ENCODE peak calls at places on chromosomes 4 and X, in five cellular contexts. One of them, this sample, is unnamed.
A peak's percentile ranks its signal among the peaks of the same experiment; 100 is the strongest.

GRCh38 chr4:112297495-112297894 is 326 bp downstream of the ALPK1 start:
- DNase-seq in lower lobe of right lung: no peak
- DNase-seq in left ventricle myocardium inferior: no peak
- DNase-seq in uterus: no peak
- DNase-seq in astrocyte: no peak
- DNase-seq in this sample: no peak

GRCh38 chrX:24215282-24215681 is 65.8 kb downstream of the ZFX start:
- DNase-seq in lower lobe of right lung: no peak
- DNase-seq in left ventricle myocardium inferior: no peak
- DNase-seq in astrocyte: no peak
- DNase-seq in uterus: no peak
- DNase-seq in this sample: no peak

GRCh38 chrX:117860517-117860916 is 256.1 kb downstream of the KLHL13 start:
- DNase-seq in lower lobe of right lung: no peak
- DNase-seq in astrocyte: no peak
- DNase-seq in uterus: no peak
- DNase-seq in left ventricle myocardium inferior: no peak
- DNase-seq in this sample: no peak

GRCh38 chrX:120677017-120677652 is 47.3 kb upstream of the C1GALT1C1 start:
- DNase-seq in uterus: no peak
- DNase-seq in left ventricle myocardium inferior: no peak
- DNase-seq in astrocyte: no peak
- DNase-seq in lower lobe of right lung: no peak
- DNase-seq in this sample: no peak

GRCh38 chr4:108036252-108036651 is 46.6 kb downstream of the HADH start:
- DNase-seq in lower lobe of right lung: no peak
- DNase-seq in left ventricle myocardium inferior: no peak
- DNase-seq in astrocyte: no peak
- DNase-seq in uterus: no peak
- DNase-seq in this sample: peak; percentile 30

GRCh38 chr4:185424905-185425599 is 712 bp downstream of the UFSP2 start:
- DNase-seq in left ventricle myocardium inferior: no peak
- DNase-seq in lower lobe of right lung: no peak
- DNase-seq in astrocyte: peak; percentile 3
- DNase-seq in uterus: no peak
- DNase-seq in this sample: no peak

GRCh38 chr4:88177981-88178632 is 19.7 kb upstream of the ABCG2 start:
- DNase-seq in astrocyte: peak; percentile 87
- DNase-seq in uterus: no peak
- DNase-seq in lower lobe of right lung: peak; percentile 60
- DNase-seq in left ventricle myocardium inferior: no peak
- DNase-seq in this sample: no peak

GRCh38 chr4:28229092-28229491 is 1368.5 kb downstream of the STIM2 start:
- DNase-seq in uterus: no peak
- DNase-seq in astrocyte: peak; percentile 22
- DNase-seq in left ventricle myocardium inferior: no peak
- DNase-seq in lower lobe of right lung: no peak
- DNase-seq in this sample: no peak

GRCh38 chrX:93177930-93178329 is 495.4 kb downstream of the NAP1L3 start:
- DNase-seq in uterus: no peak
- DNase-seq in astrocyte: no peak
- DNase-seq in left ventricle myocardium inferior: no peak
- DNase-seq in lower lobe of right lung: no peak
- DNase-seq in this sample: no peak

GRCh38 chrX:11341274-11342256 is 48.4 kb downstream of the AMELX start:
- DNase-seq in astrocyte: peak; percentile 79
- DNase-seq in lower lobe of right lung: peak; percentile 63
- DNase-seq in uterus: peak; percentile 75
- DNase-seq in left ventricle myocardium inferior: peak; percentile 48
- DNase-seq in this sample: peak; percentile 24

GRCh38 chr4:168825975-168826374 is 184.1 kb downstream of the CBR4 start:
- DNase-seq in astrocyte: no peak
- DNase-seq in uterus: no peak
- DNase-seq in lower lobe of right lung: no peak
- DNase-seq in left ventricle myocardium inferior: no peak
- DNase-seq in this sample: no peak

GRCh38 chrX:150155396-150156048 is 207.6 kb upstream of the MAMLD1 start:
- DNase-seq in astrocyte: peak; percentile 40
- DNase-seq in uterus: no peak
- DNase-seq in lower lobe of right lung: no peak
- DNase-seq in left ventricle myocardium inferior: peak; percentile 24
- DNase-seq in this sample: no peak

GRCh38 chr4:142567620-142568451 is 278.3 kb downstream of the INPP4B start:
- DNase-seq in lower lobe of right lung: no peak
- DNase-seq in astrocyte: peak; percentile 64
- DNase-seq in left ventricle myocardium inferior: no peak
- DNase-seq in uterus: no peak
- DNase-seq in this sample: no peak

GRCh38 chr4:140099993-140100392 is 54.0 kb downstream of the MAML3 start:
- DNase-seq in astrocyte: no peak
- DNase-seq in lower lobe of right lung: peak; percentile 55
- DNase-seq in uterus: no peak
- DNase-seq in left ventricle myocardium inferior: peak; percentile 42
- DNase-seq in this sample: peak; percentile 16

GRCh38 chr4:94595880-94596483 is 144.2 kb downstream of the PDLIM5 start:
- DNase-seq in left ventricle myocardium inferior: no peak
- DNase-seq in astrocyte: peak; percentile 47
- DNase-seq in uterus: no peak
- DNase-seq in lower lobe of right lung: no peak
- DNase-seq in this sample: no peak

GRCh38 chr4:81360722-81361121 is 111.0 kb downstream of the RASGEF1B start:
- DNase-seq in lower lobe of right lung: no peak
- DNase-seq in uterus: no peak
- DNase-seq in left ventricle myocardium inferior: no peak
- DNase-seq in astrocyte: no peak
- DNase-seq in this sample: no peak

GRCh38 chrX:67724359-67725110 is 180.7 kb downstream of the AR start:
- DNase-seq in lower lobe of right lung: no peak
- DNase-seq in astrocyte: no peak
- DNase-seq in uterus: no peak
- DNase-seq in left ventricle myocardium inferior: no peak
- DNase-seq in this sample: no peak

GRCh38 chrX:123408856-123409737 is 225.0 kb downstream of the GRIA3 start:
- DNase-seq in lower lobe of right lung: no peak
- DNase-seq in astrocyte: peak; percentile 87
- DNase-seq in uterus: no peak
- DNase-seq in left ventricle myocardium inferior: no peak
- DNase-seq in this sample: no peak

GRCh38 chr4:20618729-20619128 is 81.5 kb upstream of the PACRGL start:
- DNase-seq in lower lobe of right lung: no peak
- DNase-seq in astrocyte: no peak
- DNase-seq in left ventricle myocardium inferior: no peak
- DNase-seq in uterus: no peak
- DNase-seq in this sample: no peak

GRCh38 chrX:38649674-38650647 is 88.6 kb downstream of the TSPAN7 start:
- DNase-seq in left ventricle myocardium inferior: no peak
- DNase-seq in astrocyte: no peak
- DNase-seq in lower lobe of right lung: no peak
- DNase-seq in uterus: no peak
- DNase-seq in this sample: peak; percentile 75

GRCh38 chr4:154009191-154009590 is 220.3 kb upstream of the SFRP2 start:
- DNase-seq in left ventricle myocardium inferior: no peak
- DNase-seq in astrocyte: no peak
- DNase-seq in lower lobe of right lung: no peak
- DNase-seq in uterus: no peak
- DNase-seq in this sample: no peak

GRCh38 chrX:46788902-46789301 is 30.0 kb upstream of the SLC9A7 start:
- DNase-seq in left ventricle myocardium inferior: no peak
- DNase-seq in astrocyte: peak; percentile 81
- DNase-seq in lower lobe of right lung: no peak
- DNase-seq in uterus: no peak
- DNase-seq in this sample: no peak

GRCh38 chr4:147755567-147756295 is 23.8 kb downstream of the ARHGAP10 start:
- DNase-seq in uterus: no peak
- DNase-seq in lower lobe of right lung: no peak
- DNase-seq in left ventricle myocardium inferior: no peak
- DNase-seq in astrocyte: peak; percentile 89
- DNase-seq in this sample: no peak

DNA sequence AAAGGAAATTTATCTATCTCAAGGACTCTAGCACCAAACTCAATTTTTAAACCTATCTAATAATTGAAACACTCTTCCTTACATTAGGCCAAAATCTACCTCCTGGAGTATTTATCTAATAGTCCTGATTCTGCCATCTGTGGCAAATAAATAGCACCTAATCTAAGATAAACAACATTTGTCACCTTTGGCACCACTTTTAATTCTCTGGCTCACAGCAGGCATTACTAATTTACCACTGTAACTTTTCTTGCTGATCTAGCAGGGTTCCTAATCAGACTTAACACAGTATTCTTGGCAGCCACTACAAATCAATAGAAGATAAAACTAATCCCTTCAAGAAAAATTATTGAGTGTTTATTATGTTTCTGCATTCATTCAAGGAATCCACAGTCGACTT is 161.1 kb downstream of the KCTD8 start:
- DNase-seq in uterus: no peak
- DNase-seq in lower lobe of right lung: no peak
- DNase-seq in left ventricle myocardium inferior: no peak
- DNase-seq in astrocyte: no peak
- DNase-seq in this sample: no peak
- H3K27ac ChIP-seq in uterus: no peak overlapping the region
- H3K27ac ChIP-seq in lower lobe of right lung: no peak overlapping the region
- H3K27ac ChIP-seq in left ventricle myocardium inferior: no peak overlapping the region
- H3K27ac ChIP-seq in astrocyte: no peak overlapping the region
- H3K27ac ChIP-seq in this sample: no peak overlapping the region

GRCh38 chrX:144918936-144919335 is 328.4 kb upstream of the SPANXN1 start:
- DNase-seq in lower lobe of right lung: no peak
- DNase-seq in uterus: no peak
- DNase-seq in left ventricle myocardium inferior: no peak
- DNase-seq in astrocyte: no peak
- DNase-seq in this sample: no peak
- H3K9me3 ChIP-seq in lower lobe of right lung: no peaks in the 10 kb centered on the region
- H3K9me3 ChIP-seq in uterus: no peaks in the 10 kb centered on the region
- H3K9me3 ChIP-seq in left ventricle myocardium inferior: no peaks in the 10 kb centered on the region
- H3K9me3 ChIP-seq in astrocyte: no peaks in the 10 kb centered on the region
- H3K9me3 ChIP-seq in this sample: no peaks in the 10 kb centered on the region

GRCh38 chrX:1511150-1511549 is 25.8 kb downstream of the P2RY8 start:
- DNase-seq in left ventricle myocardium inferior: no peak
- DNase-seq in uterus: no peak
- DNase-seq in astrocyte: no peak
- DNase-seq in lower lobe of right lung: no peak
- DNase-seq in this sample: no peak
- H3K36me3 ChIP-seq in left ventricle myocardium inferior: no peaks in the 10 kb centered on the region
- H3K36me3 ChIP-seq in uterus: no peaks in the 10 kb centered on the region
- H3K36me3 ChIP-seq in astrocyte: no peaks in the 10 kb centered on the region
- H3K36me3 ChIP-seq in lower lobe of right lung: no peaks in the 10 kb centered on the region
- H3K36me3 ChIP-seq in this sample: no peaks in the 10 kb centered on the region

GRCh38 chr4:41218703-41219102 is 4.4 kb upstream of the APBB2 start:
- DNase-seq in lower lobe of right lung: no peak
- DNase-seq in astrocyte: no peak
- DNase-seq in uterus: no peak
- DNase-seq in left ventricle myocardium inferior: no peak
- DNase-seq in this sample: no peak

GRCh38 chr4:41216294-41217019 is 2.1 kb upstream of the APBB2 start:
- DNase-seq in astrocyte: peak; percentile 60
- DNase-seq in lower lobe of right lung: peak; percentile 89
- DNase-seq in uterus: peak; percentile 78
- DNase-seq in left ventricle myocardium inferior: peak; percentile 61
- DNase-seq in this sample: peak; percentile 79

GRCh38 chr4:41217020-41217333 is 2.6 kb upstream of the APBB2 start:
- DNase-seq in astrocyte: no peak
- DNase-seq in uterus: no peak
- DNase-seq in left ventricle myocardium inferior: no peak
- DNase-seq in lower lobe of right lung: no peak
- DNase-seq in this sample: no peak

GRCh38 chr4:41215969-41216293 is 1.6 kb upstream of the APBB2 start:
- DNase-seq in uterus: no peak
- DNase-seq in astrocyte: no peak
- DNase-seq in lower lobe of right lung: no peak
- DNase-seq in left ventricle myocardium inferior: no peak
- DNase-seq in this sample: no peak

DNA sequence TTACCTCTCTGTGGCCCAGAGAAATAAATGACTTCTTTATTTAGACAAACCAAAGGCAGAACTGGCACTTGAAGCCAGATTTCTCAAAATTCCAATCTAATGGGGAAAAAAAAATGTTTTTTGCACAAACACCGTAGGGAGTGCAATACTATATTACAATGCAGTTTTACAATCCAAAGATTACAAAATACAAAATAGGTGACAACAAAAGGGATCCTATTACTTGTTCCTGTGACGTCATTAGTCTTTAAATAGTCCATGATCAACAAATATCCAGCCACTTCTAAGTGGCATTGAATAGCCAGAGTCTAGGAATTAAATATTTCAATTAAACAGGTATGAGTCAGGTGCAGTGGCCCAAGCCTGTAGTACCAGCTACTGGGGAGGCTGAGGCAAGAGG is 3.0 kb upstream of the APBB2 start:
- DNase-seq in left ventricle myocardium inferior: no peak
- DNase-seq in astrocyte: no peak
- DNase-seq in uterus: no peak
- DNase-seq in lower lobe of right lung: no peak
- DNase-seq in this sample: no peak
- H3K27ac ChIP-seq in left ventricle myocardium inferior: peak overlapping the region; percentile 97
- H3K27ac ChIP-seq in astrocyte: no peak overlapping the region
- H3K27ac ChIP-seq in uterus: peak overlapping the region; percentile 87
- H3K27ac ChIP-seq in lower lobe of right lung: peak overlapping the region; percentile 86
- H3K27ac ChIP-seq in this sample: peak overlapping the region; percentile 73

GRCh38 chr4:99863-100262 is 24.4 kb upstream of the ZNF718 start:
- DNase-seq in astrocyte: no peak
- DNase-seq in left ventricle myocardium inferior: no peak
- DNase-seq in uterus: no peak
- DNase-seq in lower lobe of right lung: no peak
- DNase-seq in this sample: no peak

GRCh38 chr4:98386-98785 is 25.9 kb upstream of the ZNF718 start:
- DNase-seq in left ventricle myocardium inferior: no peak
- DNase-seq in uterus: no peak
- DNase-seq in lower lobe of right lung: no peak
- DNase-seq in astrocyte: no peak
- DNase-seq in this sample: no peak
- H3K9me3 ChIP-seq in left ventricle myocardium inferior: peaks cover 100% of the 10 kb centered on the region
- H3K9me3 ChIP-seq in uterus: peaks cover 49% of the 10 kb centered on the region
- H3K9me3 ChIP-seq in lower lobe of right lung: peaks cover 94% of the 10 kb centered on the region
- H3K9me3 ChIP-seq in astrocyte: peaks cover 22% of the 10 kb centered on the region
- H3K9me3 ChIP-seq in this sample: peaks cover 7% of the 10 kb centered on the region

This sample was measured in gastrocnemius medialis.